ENCODE peak calls at places on chromosome 14, in four cellular contexts. G is H9, N is IMR-90, W is mesendoderm. D is an unnamed sample.

GRCh38 chr14:59688224-59689170 is 111.9 kb upstream of the CCDC175 start:
- DNase-seq in G (peak), N (peak), W (peak), D (peak)

GRCh38 chr14:93962701-93963601 is 13.4 kb downstream of the ASB2 start:
- DNase-seq in G (no peak), N (peak), W (no peak), D (no peak)

GRCh38 chr14:35539969-35540368 is 6.0 kb downstream of the INSM2 start:
- DNase-seq in G (no peak), N (no peak), W (no peak), D (no peak)

GRCh38 chr14:24785698-24786097 is 151.7 kb upstream of the GZMB start:
- DNase-seq in G (no peak), N (no peak), W (no peak), D (no peak)

GRCh38 chr14:33765251-33765650 is 185.6 kb downstream of the EGLN3 start:
- DNase-seq in G (peak), N (no peak), W (peak), D (peak)

GRCh38 chr14:54058501-54058900 is 101.9 kb upstream of the BMP4 start:
- DNase-seq in G (no peak), N (no peak), W (no peak), D (no peak)

GRCh38 chr14:105059035-105059916 is 6.0 kb downstream of the GPR132 start:
- DNase-seq in G (peak), N (no peak), W (peak), D (peak)

GRCh38 chr14:103576371-103577024 is 13.7 kb downstream of the COA8 start:
- DNase-seq in G (peak), N (peak), W (peak), D (no peak)

GRCh38 chr14:99673328-99674063 is 10.6 kb upstream of the CYP46A1 start:
- DNase-seq in G (no peak), N (no peak), W (no peak), D (no peak)

GRCh38 chr14:63483315-63483714 is 59.9 kb downstream of the PPP2R5E start:
- DNase-seq in G (no peak), N (no peak), W (no peak), D (no peak)

GRCh38 chr14:63475761-63476160 is 67.4 kb downstream of the PPP2R5E start:
- DNase-seq in G (no peak), N (no peak), W (no peak), D (no peak)

GRCh38 chr14:63478024-63478423 is 65.2 kb downstream of the PPP2R5E start:
- DNase-seq in G (no peak), N (no peak), W (no peak), D (no peak)

GRCh38 chr14:63478437-63478852 is 64.7 kb downstream of the PPP2R5E start:
- DNase-seq in G (no peak), N (no peak), W (no peak), D (no peak)

GRCh38 chr14:63480599-63480998 is 62.6 kb downstream of the PPP2R5E start:
- DNase-seq in G (no peak), N (no peak), W (no peak), D (no peak)
- H4K5ac ChIP-seq in G (no peak), N (no peak), W (no peak), D (no peak)

GRCh38 chr14:23172572-23172971 is 10.9 kb downstream of the SLC7A8 start:
- DNase-seq in G (no peak), N (no peak), W (no peak), D (no peak)
- H4K5ac ChIP-seq in G (no peak), N (no peak), W (no peak), D (no peak)

GRCh38 chr14:84228702-84229101 is 1301.2 kb upstream of the FLRT2 start:
- DNase-seq in G (no peak), N (peak), W (no peak), D (no peak)
- H4K5ac ChIP-seq in G (no peak), N (no peak), W (no peak), D (no peak)

GRCh38 chr14:64442300-64442988 is 22.9 kb upstream of the AKAP5 start:
- DNase-seq in G (no peak), N (no peak), W (no peak), D (no peak)
- H4K5ac ChIP-seq in G (no peak), N (no peak), W (no peak), D (no peak)

DNA sequence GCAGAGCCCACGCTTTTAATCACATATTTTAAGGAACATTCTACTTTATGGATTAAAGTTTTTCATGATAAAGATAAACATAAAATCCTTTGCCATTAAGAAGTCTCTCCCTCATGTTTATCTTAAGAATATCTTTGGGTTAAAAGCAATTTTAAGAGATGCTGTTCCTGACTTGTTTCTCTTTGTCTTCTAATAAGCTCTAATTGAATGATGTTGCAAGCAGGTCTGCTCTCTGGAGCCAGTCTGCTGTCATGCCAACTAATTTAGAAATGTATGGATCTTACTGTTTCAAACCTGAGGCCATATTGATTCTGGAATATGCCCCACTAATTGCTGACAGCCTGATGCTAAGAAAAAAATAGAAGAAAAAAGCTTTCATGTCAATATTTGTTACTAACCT is 173.6 kb downstream of the TTC8 start:
- DNase-seq in G (no peak), N (no peak), W (no peak), D (no peak)
- H4K5ac ChIP-seq in G (no peak), N (no peak), W (no peak), D (no peak)

DNA sequence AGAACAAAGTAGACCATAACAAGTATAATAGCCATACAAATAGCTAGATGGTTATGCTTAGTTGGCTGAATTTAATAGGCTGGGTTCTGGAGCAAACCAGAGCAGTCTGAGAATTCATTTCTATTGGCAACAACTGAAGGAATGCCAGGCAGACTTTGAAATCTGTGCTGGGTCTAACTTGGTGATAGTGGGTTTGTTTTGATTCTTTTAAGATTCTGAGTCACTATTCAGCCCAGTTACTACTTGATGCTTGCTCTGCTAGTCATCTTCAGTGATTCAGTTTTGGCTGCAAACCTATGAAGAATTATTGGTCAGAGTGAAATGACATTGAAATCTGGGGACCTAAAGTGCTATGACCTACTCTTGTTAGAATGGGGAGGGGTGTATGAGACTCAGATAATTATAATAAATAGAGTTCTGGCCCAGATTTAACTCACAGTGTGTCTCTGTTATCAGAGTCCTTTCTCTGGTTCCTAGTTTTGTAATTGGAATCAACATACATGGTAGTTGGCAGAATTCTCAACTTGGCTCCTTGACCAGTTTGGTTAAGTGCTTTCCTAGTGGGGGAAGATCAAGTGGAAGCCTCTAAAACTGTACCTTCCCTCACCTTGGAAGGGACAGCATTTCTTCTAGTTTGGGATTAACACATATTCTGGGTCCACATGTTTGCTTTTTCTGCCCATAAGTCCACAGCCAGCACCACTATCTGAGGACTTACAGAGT is 43.5 kb downstream of the MNAT1 start:
- DNase-seq in G (no peak), N (peak), W (no peak), D (no peak)
- H4K5ac ChIP-seq in G (no peak), N (no peak), W (no peak), D (no peak)

GRCh38 chr14:20683125-20683895 is 1.1 kb upstream of the RNASE4 start:
- DNase-seq in G (peak), N (peak), W (peak), D (peak)
- H4K5ac ChIP-seq in G (no peak), N (peak), W (peak), D (peak)

GRCh38 chr14:89750909-89751502 is 203.5 kb downstream of the EFCAB11 start:
- DNase-seq in G (no peak), N (no peak), W (no peak), D (no peak)
- H4K5ac ChIP-seq in G (no peak), N (no peak), W (no peak), D (no peak)

D was measured in H1.